ENCODE peak calls at places on chromosomes 7 and 10, in seven cellular contexts. P, Z, G, N, J, S and B are unnamed samples.

GRCh38 chr7:142771353-142771723 is 568 bp downstream of the PRSS2 start:
- DNase-seq in P (no peak), Z (peak; percentile 76), G (no peak), N (no peak), J (no peak), S (no peak), B (no peak)

GRCh38 chr10:11225935-11226334 is 208.3 kb downstream of the CELF2 start:
- DNase-seq in P (no peak), Z (peak; percentile 69), G (no peak), N (peak; percentile 29), J (no peak), S (no peak), B (peak; percentile 25)

GRCh38 chr7:155209920-155210319 is 87.8 kb upstream of the INSIG1 start:
- DNase-seq in P (no peak), Z (no peak), G (no peak), N (no peak), J (peak; percentile 50), S (no peak), B (no peak)

GRCh38 chr7:149790146-149790548 is 16.8 kb upstream of the ZNF467 start:
- DNase-seq in P (no peak), Z (no peak), G (peak; percentile 41), N (no peak), J (peak; percentile 80), S (no peak), B (no peak)

GRCh38 chr10:24519950-24520349 is 203.7 kb downstream of the ARHGAP21 start:
- DNase-seq in P (no peak), Z (no peak), G (no peak), N (no peak), J (no peak), S (no peak), B (no peak)

GRCh38 chr10:7832060-7832459 is 13.8 kb downstream of the TAF3 start:
- DNase-seq in P (no peak), Z (no peak), G (no peak), N (no peak), J (no peak), S (no peak), B (no peak)

GRCh38 chr10:13536674-13537366 is 8.0 kb upstream of the BEND7 start:
- DNase-seq in P (peak; percentile 41), Z (peak; percentile 56), G (peak; percentile 69), N (no peak), J (no peak), S (peak; percentile 35), B (peak; percentile 67)

GRCh38 chr7:50534690-50535290 is 30.4 kb downstream of the DDC start:
- DNase-seq in P (peak; percentile 99), Z (no peak), G (peak; percentile 94), N (peak; percentile 97), J (no peak), S (peak; percentile 98), B (peak; percentile 88)

GRCh38 chr7:14834456-14834855 is 68.1 kb downstream of the DGKB start:
- DNase-seq in P (peak; percentile 91), Z (peak; percentile 26), G (no peak), N (peak; percentile 62), J (no peak), S (peak; percentile 38), B (no peak)

GRCh38 chr7:151725844-151726770 is 150.8 kb downstream of the PRKAG2 start:
- DNase-seq in P (no peak), Z (no peak), G (no peak), N (no peak), J (no peak), S (no peak), B (peak; percentile 57)

GRCh38 chr7:74006451-74007259 is 21.3 kb upstream of the ELN start:
- DNase-seq in P (peak; percentile 16), Z (no peak), G (peak; percentile 65), N (no peak), J (no peak), S (no peak), B (peak; percentile 20)

GRCh38 chr10:13915710-13916109 is 328.9 kb downstream of the PRPF18 start:
- DNase-seq in P (no peak), Z (no peak), G (no peak), N (no peak), J (no peak), S (no peak), B (no peak)

GRCh38 chr7:50363327-50364060 is 59.0 kb downstream of the IKZF1 start:
- DNase-seq in P (no peak), Z (no peak), G (no peak), N (no peak), J (no peak), S (no peak), B (no peak)

GRCh38 chr7:134254311-134254710 is 62.4 kb downstream of the SLC35B4 start:
- DNase-seq in P (peak; percentile 22), Z (peak; percentile 2), G (no peak), N (no peak), J (no peak), S (peak; percentile 2), B (peak; percentile 28)

GRCh38 chr10:97687785-97688781 is 1.0 kb upstream of the AVPI1 start:
- DNase-seq in P (peak; percentile 79), Z (no peak), G (peak; percentile 27), N (peak; percentile 71), J (no peak), S (peak; percentile 48), B (peak; percentile 50)

GRCh38 chr7:112926018-112926417 is 135.8 kb upstream of the TMEM168 start:
- DNase-seq in P (no peak), Z (no peak), G (no peak), N (no peak), J (no peak), S (no peak), B (no peak)
- H3K4me3 ChIP-seq in P (no peak overlapping the region), Z (no peak overlapping the region), G (no peak overlapping the region), N (no peak overlapping the region), J (no peak overlapping the region), S (no peak overlapping the region), B (no peak overlapping the region)

GRCh38 chr10:37488792-37489657 is 363.6 kb downstream of the ANKRD30A start:
- DNase-seq in P (peak; percentile 67), Z (peak; percentile 31), G (no peak), N (no peak), J (no peak), S (peak; percentile 12), B (peak; percentile 36)
- H3K4me3 ChIP-seq in P (no peak overlapping the region), Z (no peak overlapping the region), G (no peak overlapping the region), N (no peak overlapping the region), J (no peak overlapping the region), S (no peak overlapping the region), B (no peak overlapping the region)

GRCh38 chr10:72245949-72246525 is 27.7 kb upstream of the DDIT4 start:
- DNase-seq in P (no peak), Z (no peak), G (no peak), N (no peak), J (no peak), S (no peak), B (no peak)

GRCh38 chr10:72244573-72245038 is 28.5 kb upstream of the ASCC1 start:
- DNase-seq in P (no peak), Z (no peak), G (no peak), N (no peak), J (no peak), S (no peak), B (no peak)

GRCh38 chr10:72250666-72251065 is 23.1 kb upstream of the DDIT4 start:
- DNase-seq in P (peak; percentile 82), Z (no peak), G (peak; percentile 18), N (no peak), J (peak; percentile 83), S (peak; percentile 87), B (peak; percentile 26)

GRCh38 chr10:72251635-72252034 is 22.1 kb upstream of the DDIT4 start:
- DNase-seq in P (no peak), Z (no peak), G (no peak), N (no peak), J (no peak), S (no peak), B (no peak)

GRCh38 chr10:72248477-72249151 is 25.1 kb upstream of the DDIT4 start:
- DNase-seq in P (peak; percentile 91), Z (peak; percentile 97), G (peak; percentile 91), N (peak; percentile 75), J (peak; percentile 92), S (peak; percentile 85), B (no peak)
- H3K4me3 ChIP-seq in P (peak overlapping the region; percentile 25), Z (peak overlapping the region; percentile 49), G (no peak overlapping the region), N (peak overlapping the region; percentile 25), J (no peak overlapping the region), S (no peak overlapping the region), B (no peak overlapping the region)

GRCh38 chr10:71719464-71720303 is at the start of gene C10orf105:
- DNase-seq in P (no peak), Z (no peak), G (no peak), N (no peak), J (no peak), S (no peak), B (no peak)
- H3K4me3 ChIP-seq in P (no peak within 1 kb of the TSS), Z (no peak within 1 kb of the TSS), G (no peak within 1 kb of the TSS), N (no peak within 1 kb of the TSS), J (no peak within 1 kb of the TSS), S (no peak within 1 kb of the TSS), B (no peak within 1 kb of the TSS)